ENCODE peak calls at places on chromosome 10, in four cellular contexts. One of them, this sample, is unnamed.

GRCh38 chr10:69317175-69318086 is 39.1 kb downstream of the HK1 start:
- DNase-seq in activated CD4-positive, CD25-positive, alpha-beta regulatory T cell: no peak
- DNase-seq in NCI-H2081: no peak
- DNase-seq in bronchial epithelial cell: peak; percentile 61
- DNase-seq in this sample: no peak

GRCh38 chr10:98460837-98461499 is 14.2 kb upstream of the HPS1 start:
- DNase-seq in activated CD4-positive, CD25-positive, alpha-beta regulatory T cell: no peak
- DNase-seq in NCI-H2081: no peak
- DNase-seq in bronchial epithelial cell: peak; percentile 94
- DNase-seq in this sample: no peak

GRCh38 chr10:86763404-86763803 is 7.0 kb downstream of the BMPR1A start:
- DNase-seq in activated CD4-positive, CD25-positive, alpha-beta regulatory T cell: no peak
- DNase-seq in bronchial epithelial cell: no peak
- DNase-seq in NCI-H2081: no peak
- DNase-seq in this sample: no peak

GRCh38 chr10:4183761-4184261 is 398.8 kb upstream of the KLF6 start:
- DNase-seq in bronchial epithelial cell: no peak
- DNase-seq in activated CD4-positive, CD25-positive, alpha-beta regulatory T cell: no peak
- DNase-seq in NCI-H2081: no peak
- DNase-seq in this sample: no peak

GRCh38 chr10:132373241-132373955 is 23.6 kb upstream of the PWWP2B start:
- DNase-seq in activated CD4-positive, CD25-positive, alpha-beta regulatory T cell: no peak
- DNase-seq in NCI-H2081: no peak
- DNase-seq in bronchial epithelial cell: no peak
- DNase-seq in this sample: no peak

GRCh38 chr10:72812798-72813430 is 80.6 kb upstream of the OIT3 start:
- DNase-seq in bronchial epithelial cell: peak; percentile 86
- DNase-seq in activated CD4-positive, CD25-positive, alpha-beta regulatory T cell: no peak
- DNase-seq in NCI-H2081: no peak
- DNase-seq in this sample: no peak

GRCh38 chr10:29713450-29713849 is 78.7 kb upstream of the SVIL start:
- DNase-seq in NCI-H2081: no peak
- DNase-seq in bronchial epithelial cell: no peak
- DNase-seq in activated CD4-positive, CD25-positive, alpha-beta regulatory T cell: no peak
- DNase-seq in this sample: no peak

GRCh38 chr10:97503413-97503812 is 4.7 kb downstream of the UBTD1 start:
- DNase-seq in bronchial epithelial cell: no peak
- DNase-seq in activated CD4-positive, CD25-positive, alpha-beta regulatory T cell: no peak
- DNase-seq in NCI-H2081: no peak
- DNase-seq in this sample: no peak

GRCh38 chr10:112262556-112262955 is 20.6 kb upstream of the TECTB start:
- DNase-seq in NCI-H2081: no peak
- DNase-seq in bronchial epithelial cell: no peak
- DNase-seq in activated CD4-positive, CD25-positive, alpha-beta regulatory T cell: no peak
- DNase-seq in this sample: no peak

GRCh38 chr10:115773832-115774231 is 499.2 kb downstream of the GFRA1 start:
- DNase-seq in NCI-H2081: no peak
- DNase-seq in activated CD4-positive, CD25-positive, alpha-beta regulatory T cell: no peak
- DNase-seq in bronchial epithelial cell: no peak
- DNase-seq in this sample: no peak

GRCh38 chr10:35136263-35136815 is 9.7 kb downstream of the CREM start:
- DNase-seq in activated CD4-positive, CD25-positive, alpha-beta regulatory T cell: no peak
- DNase-seq in NCI-H2081: no peak
- DNase-seq in bronchial epithelial cell: no peak
- DNase-seq in this sample: no peak

GRCh38 chr10:89352802-89353201 is 25.0 kb downstream of the IFIT3 start:
- DNase-seq in bronchial epithelial cell: no peak
- DNase-seq in NCI-H2081: no peak
- DNase-seq in activated CD4-positive, CD25-positive, alpha-beta regulatory T cell: no peak
- DNase-seq in this sample: no peak

GRCh38 chr10:49441488-49442476 is 45.9 kb upstream of the DRGX start:
- DNase-seq in bronchial epithelial cell: no peak
- DNase-seq in activated CD4-positive, CD25-positive, alpha-beta regulatory T cell: no peak
- DNase-seq in NCI-H2081: no peak
- DNase-seq in this sample: no peak

GRCh38 chr10:60654813-60655464 is 123.3 kb upstream of the CDK1 start:
- DNase-seq in activated CD4-positive, CD25-positive, alpha-beta regulatory T cell: no peak
- DNase-seq in bronchial epithelial cell: peak; percentile 98
- DNase-seq in NCI-H2081: no peak
- DNase-seq in this sample: no peak

GRCh38 chr10:23439452-23439919 is 611 bp downstream of the OTUD1 start:
- DNase-seq in NCI-H2081: no peak
- DNase-seq in bronchial epithelial cell: no peak
- DNase-seq in activated CD4-positive, CD25-positive, alpha-beta regulatory T cell: no peak
- DNase-seq in this sample: no peak

GRCh38 chr10:5876181-5876768 is 13.4 kb downstream of the ANKRD16 start:
- DNase-seq in NCI-H2081: no peak
- DNase-seq in activated CD4-positive, CD25-positive, alpha-beta regulatory T cell: no peak
- DNase-seq in bronchial epithelial cell: no peak
- DNase-seq in this sample: no peak

GRCh38 chr10:22315455-22316285 is 518 bp upstream of the COMMD3 start:
- DNase-seq in bronchial epithelial cell: no peak
- DNase-seq in activated CD4-positive, CD25-positive, alpha-beta regulatory T cell: no peak
- DNase-seq in NCI-H2081: no peak
- DNase-seq in this sample: no peak

GRCh38 chr10:35413985-35414861 is 77.9 kb downstream of the CCNY start:
- DNase-seq in bronchial epithelial cell: peak; percentile 41
- DNase-seq in NCI-H2081: no peak
- DNase-seq in activated CD4-positive, CD25-positive, alpha-beta regulatory T cell: no peak
- DNase-seq in this sample: no peak

GRCh38 chr10:102605712-102606111 is 38.6 kb upstream of the TRIM8 start:
- DNase-seq in NCI-H2081: no peak
- DNase-seq in bronchial epithelial cell: peak; percentile 55
- DNase-seq in activated CD4-positive, CD25-positive, alpha-beta regulatory T cell: no peak
- DNase-seq in this sample: no peak

GRCh38 chr10:108454793-108455192 is 1290.3 kb upstream of the SORCS1 start:
- DNase-seq in bronchial epithelial cell: no peak
- DNase-seq in NCI-H2081: no peak
- DNase-seq in activated CD4-positive, CD25-positive, alpha-beta regulatory T cell: no peak
- DNase-seq in this sample: no peak